ENCODE peak calls at places on chromosomes 7 and 10, in nine cellular contexts. Q, N, D, Z, J, S, L, W and X are unnamed samples.
A peak's percentile ranks its signal among the peaks of the same experiment; 100 is the strongest.

GRCh38 chr7:99504281-99504602 is 220 bp upstream of the ZKSCAN5 start:
- DNase-seq in Q (peak; percentile 93), N (peak; percentile 99), D (no peak), Z (no peak), J (no peak), S (no peak), L (no peak), W (no peak), X (no peak)

GRCh38 chr10:1020966-1021365 is 4.7 kb downstream of the IDI2 start:
- DNase-seq in Q (no peak), N (no peak), D (no peak), Z (no peak), J (no peak), S (no peak), L (no peak), W (no peak), X (no peak)

GRCh38 chr10:32954545-32955298 is 3.3 kb downstream of the ITGB1 start:
- DNase-seq in Q (no peak), N (no peak), D (no peak), Z (no peak), J (no peak), S (no peak), L (no peak), W (no peak), X (no peak)

GRCh38 chr10:28592953-28593352 is 60.0 kb downstream of the WAC start:
- DNase-seq in Q (peak; percentile 51), N (no peak), D (no peak), Z (peak; percentile 85), J (no peak), S (no peak), L (no peak), W (no peak), X (no peak)

GRCh38 chr10:43407148-43407575 is 1.8 kb downstream of the HNRNPF start:
- DNase-seq in Q (no peak), N (peak; percentile 71), D (peak; percentile 66), Z (peak; percentile 85), J (peak; percentile 80), S (peak; percentile 22), L (peak; percentile 59), W (peak; percentile 19), X (peak; percentile 64)

GRCh38 chr10:44060719-44061118 is 324.2 kb downstream of the CXCL12 start:
- DNase-seq in Q (no peak), N (no peak), D (no peak), Z (no peak), J (no peak), S (no peak), L (no peak), W (no peak), X (no peak)

GRCh38 chr7:41777894-41778596 is 75.2 kb upstream of the INHBA start:
- DNase-seq in Q (no peak), N (no peak), D (no peak), Z (no peak), J (no peak), S (no peak), L (no peak), W (no peak), X (no peak)

GRCh38 chr10:115706482-115707076 is 566.4 kb downstream of the GFRA1 start:
- DNase-seq in Q (peak; percentile 0), N (peak; percentile 42), D (no peak), Z (peak; percentile 56), J (no peak), S (no peak), L (no peak), W (no peak), X (no peak)

GRCh38 chr10:78938695-78939672 is 129.8 kb upstream of the ZMIZ1 start:
- DNase-seq in Q (no peak), N (no peak), D (no peak), Z (no peak), J (no peak), S (no peak), L (no peak), W (no peak), X (no peak)

GRCh38 chr10:22553452-22553995 is 160.9 kb downstream of the PIP4K2A start:
- DNase-seq in Q (no peak), N (no peak), D (no peak), Z (no peak), J (no peak), S (no peak), L (no peak), W (no peak), X (no peak)

GRCh38 chr7:90933041-90933440 is 331.2 kb upstream of the FZD1 start:
- DNase-seq in Q (no peak), N (no peak), D (no peak), Z (no peak), J (no peak), S (no peak), L (no peak), W (no peak), X (no peak)

GRCh38 chr7:121085922-121086321 is 97.4 kb downstream of the CPED1 start:
- DNase-seq in Q (no peak), N (no peak), D (no peak), Z (peak; percentile 53), J (no peak), S (no peak), L (no peak), W (no peak), X (no peak)

GRCh38 chr10:48695636-48696534 is 11.2 kb downstream of the WDFY4 start:
- DNase-seq in Q (no peak), N (no peak), D (no peak), Z (no peak), J (no peak), S (no peak), L (no peak), W (no peak), X (no peak)

GRCh38 chr7:33250421-33250827 is 121.1 kb downstream of the BBS9 start:
- DNase-seq in Q (no peak), N (no peak), D (no peak), Z (peak; percentile 66), J (no peak), S (no peak), L (no peak), W (no peak), X (no peak)

GRCh38 chr7:43735802-43736603 is 6.7 kb upstream of the COA1 start:
- DNase-seq in Q (no peak), N (no peak), D (no peak), Z (no peak), J (no peak), S (no peak), L (no peak), W (no peak), X (peak; percentile 55)

GRCh38 chr7:51789494-51789893 is 472.9 kb upstream of the COBL start:
- DNase-seq in Q (no peak), N (peak; percentile 39), D (no peak), Z (no peak), J (no peak), S (no peak), L (no peak), W (no peak), X (no peak)

GRCh38 chr10:75469018-75469616 is 37.7 kb downstream of the LRMDA start:
- DNase-seq in Q (peak; percentile 88), N (no peak), D (no peak), Z (peak; percentile 97), J (no peak), S (no peak), L (no peak), W (no peak), X (no peak)